ENCODE peak calls at places on chromosomes 16 and 17, in six cellular contexts. K is endothelial cell of umbilical vein, Q is cardiac fibroblast, E is mucosa of descending colon, L is spleen, M is stomach. G is an unnamed sample.

GRCh38 chr17:50691550-50692447 is 15.9 kb downstream of the ANKRD40 start:
- DNase-seq in Q (peak; percentile 58), K (no peak), E (no peak), M (peak; percentile 82), L (no peak), G (peak; percentile 64)

GRCh38 chr17:21287703-21288449 is 3.4 kb downstream of the MAP2K3 start:
- DNase-seq in Q (peak; percentile 97), K (peak; percentile 97), M (peak; percentile 99), E (peak; percentile 98), L (peak; percentile 98), G (peak; percentile 94)

GRCh38 chr17:74452841-74453661 is 13.4 kb upstream of the CD300A start:
- DNase-seq in E (no peak), M (no peak), L (no peak), K (no peak), Q (no peak), G (no peak)

GRCh38 chr16:70700101-70701020 is 14.5 kb upstream of the MTSS2 start:
- DNase-seq in Q (no peak), M (no peak), E (no peak), L (no peak), K (no peak), G (no peak)

GRCh38 chr17:83050651-83051422 is 28.6 kb upstream of the METRNL start:
- DNase-seq in Q (no peak), L (no peak), K (no peak), M (no peak), E (peak; percentile 86), G (no peak)

GRCh38 chr16:81121474-81121990 is 25.3 kb upstream of the GCSH start:
- DNase-seq in M (no peak), Q (no peak), L (no peak), K (no peak), E (no peak), G (no peak)

GRCh38 chr16:11459722-11460121 is 114.5 kb downstream of the RMI2 start:
- DNase-seq in L (peak; percentile 51), E (no peak), M (no peak), Q (no peak), K (no peak), G (no peak)

GRCh38 chr16:53912155-53912554 is 208.2 kb downstream of the FTO start:
- DNase-seq in M (no peak), L (no peak), K (no peak), E (no peak), Q (no peak), G (no peak)

GRCh38 chr17:79019631-79020584 is 4.1 kb upstream of the C1QTNF1 start:
- DNase-seq in Q (peak; percentile 93), L (peak; percentile 61), M (peak; percentile 71), K (peak; percentile 67), E (peak; percentile 76), G (no peak)

GRCh38 chr16:17277981-17278381 is 192.8 kb downstream of the XYLT1 start:
- DNase-seq in M (peak; percentile 61), Q (peak; percentile 26), K (no peak), L (no peak), E (peak; percentile 63), G (no peak)

GRCh38 chr17:66724581-66725341 is 110.2 kb upstream of the CACNG5 start:
- DNase-seq in M (peak; percentile 33), E (no peak), K (peak; percentile 68), Q (peak; percentile 63), L (no peak), G (peak; percentile 63)

GRCh38 chr16:11497329-11497805 is 89.4 kb downstream of the LITAF start:
- DNase-seq in M (peak; percentile 97), E (peak; percentile 84), L (peak; percentile 84), Q (peak; percentile 63), K (peak; percentile 84), G (peak; percentile 87)

GRCh38 chr16:81523387-81524115 is 78.9 kb downstream of the CMIP start:
- DNase-seq in E (peak; percentile 46), K (no peak), Q (peak; percentile 87), M (peak; percentile 62), L (peak; percentile 56), G (no peak)

GRCh38 chr17:58402047-58402446 is 15.3 kb downstream of the RNF43 start:
- DNase-seq in L (no peak), K (no peak), E (no peak), Q (peak; percentile 33), M (no peak), G (no peak)

GRCh38 chr17:7021993-7022778 is 664 bp upstream of the BCL6B start:
- DNase-seq in L (peak; percentile 97), E (peak; percentile 88), Q (peak; percentile 74), K (peak; percentile 97), M (peak; percentile 86), G (no peak)

GRCh38 chr17:20791626-20792025 is 212.1 kb downstream of the CDRT15L2 start:
- DNase-seq in K (no peak), Q (no peak), E (no peak), M (no peak), L (no peak), G (no peak)

GRCh38 chr17:38912221-38912813 is 13.1 kb upstream of the LASP1NB start:
- DNase-seq in M (peak; percentile 52), L (peak; percentile 61), K (no peak), Q (peak; percentile 79), E (no peak), G (peak; percentile 33)

GRCh38 chr17:71975998-71976649 is 144.7 kb upstream of the SOX9 start:
- DNase-seq in L (no peak), E (peak; percentile 85), K (no peak), Q (peak; percentile 96), M (peak; percentile 53), G (peak; percentile 23)

GRCh38 chr17:51500454-51500853 is 240.1 kb downstream of the UTP18 start:
- DNase-seq in Q (no peak), K (no peak), M (no peak), E (no peak), L (no peak), G (no peak)

GRCh38 chr17:32259596-32259995 is 6.0 kb upstream of the RHBDL3 start:
- DNase-seq in K (no peak), M (no peak), L (peak; percentile 17), Q (peak; percentile 67), E (no peak), G (no peak)

GRCh38 chr17:71361691-71362450 is 758.9 kb upstream of the SOX9 start:
- DNase-seq in Q (peak; percentile 28), M (no peak), K (no peak), E (no peak), L (no peak), G (no peak)

GRCh38 chr17:81519284-81520020 is 6.9 kb upstream of the ACTG1 start:
- DNase-seq in K (no peak), L (peak; percentile 93), M (peak; percentile 81), Q (no peak), E (peak; percentile 90), G (no peak)

GRCh38 chr16:31785126-31785525 is 88.5 kb upstream of the ZNF267 start:
- DNase-seq in K (no peak), M (no peak), Q (no peak), E (no peak), L (no peak), G (no peak)

GRCh38 chr17:30958187-30958586 is 12.7 kb upstream of the RNF135 start:
- DNase-seq in Q (peak; percentile 19), M (no peak), E (no peak), L (no peak), K (no peak), G (no peak)

GRCh38 chr16:12228607-12229499 is 252.3 kb downstream of the SNX29 start:
- DNase-seq in K (peak; percentile 67), L (no peak), E (peak; percentile 70), Q (peak; percentile 76), M (no peak), G (peak; percentile 17)

GRCh38 chr16:56817938-56818337 is 47.1 kb upstream of the SLC12A3 start:
- DNase-seq in E (no peak), Q (no peak), L (no peak), M (no peak), K (no peak), G (no peak)

GRCh38 chr16:50368410-50369132 is at the start of gene BRD7:
- DNase-seq in M (peak; percentile 66), L (peak; percentile 92), E (peak; percentile 72), Q (peak; percentile 43), K (peak; percentile 39), G (no peak)

GRCh38 chr16:25140459-25140858 is 28.9 kb downstream of the LCMT1 start:
- DNase-seq in M (no peak), Q (peak; percentile 20), K (no peak), L (no peak), E (no peak), G (no peak)
- H3K4me3 ChIP-seq in M (no peak overlapping the region), Q (no peak overlapping the region), K (no peak overlapping the region), L (no peak overlapping the region), E (no peak overlapping the region), G (no peak overlapping the region)

DNA sequence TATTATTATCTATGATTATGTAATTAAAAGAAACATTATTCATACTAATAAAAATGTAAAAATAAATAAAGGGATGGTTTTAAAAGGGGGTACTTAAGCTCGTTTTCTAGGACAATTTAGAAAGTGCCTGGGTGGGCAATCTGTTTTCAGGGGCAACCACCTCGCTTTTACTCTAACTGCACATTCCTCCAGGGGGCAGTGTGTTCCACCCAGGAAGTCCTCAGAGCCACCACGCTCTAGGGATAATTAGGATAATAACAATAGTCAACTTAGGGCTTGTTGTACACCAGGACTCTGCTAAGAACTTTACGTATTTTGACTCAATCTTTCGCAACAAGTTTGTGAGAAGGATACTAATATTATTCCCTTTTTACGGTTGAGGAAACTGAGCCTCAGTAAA is 396.7 kb upstream of the MAF start:
- DNase-seq in L (no peak), M (no peak), Q (peak; percentile 42), E (no peak), K (peak; percentile 3), G (no peak)
- TF ChIP-seq CTCF in L (no peak), M (peak; percentile 19), Q (peak; percentile 51), E (no peak), K (no peak), G (peak; percentile 46)

GRCh38 chr17:60901222-60901621 is 223.6 kb downstream of the BCAS3 start:
- DNase-seq in K (no peak), L (no peak), Q (peak; percentile 56), E (no peak), M (no peak), G (no peak)

GRCh38 chr17:60900688-60901087 is 223.0 kb downstream of the BCAS3 start:
- DNase-seq in K (no peak), L (no peak), E (no peak), M (no peak), Q (no peak), G (no peak)

GRCh38 chr17:60899115-60899514 is 221.5 kb downstream of the BCAS3 start:
- DNase-seq in L (no peak), K (no peak), M (no peak), E (no peak), Q (no peak), G (no peak)

GRCh38 chr17:60902399-60902798 is 224.7 kb downstream of the BCAS3 start:
- DNase-seq in L (no peak), M (no peak), Q (peak; percentile 46), E (no peak), K (no peak), G (no peak)

DNA sequence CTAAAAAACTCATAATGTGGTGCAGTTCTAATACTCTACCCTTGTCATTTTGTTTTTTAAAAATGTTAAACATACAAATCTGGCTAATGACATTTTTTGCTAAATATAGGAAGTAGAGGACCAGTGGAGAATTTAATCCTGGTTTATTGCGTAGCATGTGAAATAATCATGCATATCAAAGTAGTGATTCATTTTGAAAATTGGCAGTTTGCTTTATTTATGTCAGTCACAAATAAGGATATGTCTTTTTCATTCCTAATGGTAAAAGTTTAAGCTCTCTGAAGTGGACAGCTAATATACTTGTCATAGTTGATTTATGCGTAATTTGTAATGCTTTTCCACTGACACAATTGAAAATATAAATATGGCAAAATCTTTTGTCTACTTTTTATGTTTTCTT is 224.2 kb downstream of the BCAS3 start:
- DNase-seq in K (peak; percentile 7), M (no peak), E (no peak), Q (peak; percentile 84), L (no peak), G (no peak)
- H3K4me3 ChIP-seq in K (no peak overlapping the region), M (no peak overlapping the region), E (no peak overlapping the region), Q (no peak overlapping the region), L (no peak overlapping the region), G (no peak overlapping the region)

GRCh38 chr16:66159987-66160386 is 206.5 kb upstream of the CDH5 start:
- DNase-seq in Q (peak; percentile 7), L (no peak), M (no peak), E (no peak), K (no peak), G (no peak)
- TF ChIP-seq CTCF in Q (no peak), L (no peak), M (no peak), E (no peak), K (no peak), G (peak; percentile 29)